ENCODE peak calls at places on chromosomes 6 and 20, in eight cellular contexts. E is upper lobe of left lung, R is testis, S is esophagus squamous epithelium, V is A549, K is transverse colon, M is spleen, G is IMR-90. A is an unnamed sample.

GRCh38 chr6:72260489-72260888 is 361.4 kb upstream of the KCNQ5 start:
- DNase-seq in E (no peak), R (no peak), S (no peak), V (no peak), K (no peak), M (no peak), G (peak; percentile 4), A (no peak)

GRCh38 chr6:31186052-31186734 is 15.7 kb upstream of the POU5F1 start:
- DNase-seq in E (peak; percentile 61), R (no peak), S (no peak), V (no peak), K (peak; percentile 81), M (peak; percentile 77), G (no peak), A (peak; percentile 31)

GRCh38 chr20:34663213-34663943 is 13.5 kb downstream of the PIGU start:
- DNase-seq in E (no peak), R (no peak), S (no peak), V (no peak), K (no peak), M (no peak), G (peak; percentile 10), A (no peak)

GRCh38 chr6:37569317-37569716 is 69.6 kb upstream of the CCDC167 start:
- DNase-seq in E (no peak), R (no peak), S (no peak), V (no peak), K (no peak), M (no peak), G (no peak), A (no peak)

GRCh38 chr6:12749531-12750379 is 33.2 kb downstream of the PHACTR1 start:
- DNase-seq in E (no peak), R (peak; percentile 14), S (no peak), V (no peak), K (no peak), M (no peak), G (no peak), A (no peak)

GRCh38 chr6:130518588-130518987 is 152.8 kb downstream of the TMEM200A start:
- DNase-seq in E (no peak), R (no peak), S (no peak), V (no peak), K (no peak), M (no peak), G (no peak), A (no peak)

GRCh38 chr6:148667395-148667794 is 79.4 kb upstream of the UST start:
- DNase-seq in E (no peak), R (no peak), S (no peak), V (no peak), K (no peak), M (no peak), G (no peak), A (no peak)

GRCh38 chr6:162090734-162091133 is 636.8 kb downstream of the PRKN start:
- DNase-seq in E (no peak), R (no peak), S (no peak), V (no peak), K (no peak), M (no peak), G (no peak), A (no peak)

GRCh38 chr6:23106951-23107350 is 537.6 kb downstream of the HDGFL1 start:
- DNase-seq in E (no peak), R (no peak), S (no peak), V (no peak), K (no peak), M (no peak), G (peak; percentile 92), A (no peak)

GRCh38 chr6:53180678-53181077 is 32.0 kb upstream of the GCM1 start:
- DNase-seq in E (no peak), R (no peak), S (no peak), V (no peak), K (no peak), M (no peak), G (no peak), A (no peak)

GRCh38 chr6:111534366-111534765 is 51.3 kb upstream of the REV3L start:
- DNase-seq in E (peak; percentile 65), R (peak; percentile 26), S (no peak), V (no peak), K (peak; percentile 83), M (no peak), G (peak; percentile 35), A (peak; percentile 79)

GRCh38 chr6:44923416-44923815 is 404.7 kb upstream of the RUNX2 start:
- DNase-seq in E (no peak), R (no peak), S (no peak), V (no peak), K (no peak), M (no peak), G (no peak), A (no peak)

GRCh38 chr6:85660181-85660611 is 17.5 kb upstream of the SYNCRIP start:
- DNase-seq in E (no peak), R (no peak), S (no peak), V (peak; percentile 40), K (no peak), M (no peak), G (peak; percentile 98), A (no peak)

GRCh38 chr6:35077713-35078105 is 63.4 kb downstream of the TCP11 start:
- DNase-seq in E (no peak), R (no peak), S (no peak), V (no peak), K (no peak), M (no peak), G (no peak), A (no peak)

GRCh38 chr6:1598433-1598832 is 11.3 kb upstream of the FOXC1 start:
- DNase-seq in E (no peak), R (no peak), S (no peak), V (no peak), K (no peak), M (peak; percentile 38), G (no peak), A (no peak)

GRCh38 chr6:411402-412145 is 20.0 kb downstream of the IRF4 start:
- DNase-seq in E (peak; percentile 65), R (no peak), S (no peak), V (no peak), K (no peak), M (no peak), G (no peak), A (peak; percentile 70)

GRCh38 chr6:3250278-3250677 is 8.5 kb upstream of the PSMG4 start:
- DNase-seq in E (no peak), R (no peak), S (no peak), V (no peak), K (no peak), M (no peak), G (peak; percentile 26), A (no peak)

GRCh38 chr6:130928993-130929678 is 101.9 kb downstream of the SMLR1 start:
- DNase-seq in E (no peak), R (no peak), S (no peak), V (no peak), K (no peak), M (no peak), G (peak; percentile 91), A (no peak)

GRCh38 chr6:70380771-70381435 is 32.4 kb upstream of the FAM135A start:
- DNase-seq in E (no peak), R (no peak), S (no peak), V (no peak), K (no peak), M (no peak), G (no peak), A (no peak)

GRCh38 chr6:151881231-151881630 is 73.7 kb downstream of the ESR1 start:
- DNase-seq in E (no peak), R (no peak), S (no peak), V (no peak), K (no peak), M (no peak), G (no peak), A (no peak)

GRCh38 chr6:116382587-116382986 is 11.8 kb downstream of the DSE start:
- DNase-seq in E (no peak), R (no peak), S (no peak), V (no peak), K (no peak), M (no peak), G (no peak), A (no peak)

GRCh38 chr20:36154696-36155628 is at the start of gene EPB41L1:
- DNase-seq in E (no peak), R (no peak), S (no peak), V (no peak), K (no peak), M (no peak), G (no peak), A (peak; percentile 31)

GRCh38 chr6:17086469-17086868 is 15.4 kb upstream of the STMND1 start:
- DNase-seq in E (peak; percentile 41), R (peak; percentile 74), S (no peak), V (peak; percentile 53), K (peak; percentile 40), M (no peak), G (peak; percentile 83), A (peak; percentile 36)

GRCh38 chr20:53763707-53764415 is 170.2 kb upstream of the ZNF217 start:
- DNase-seq in E (no peak), R (no peak), S (no peak), V (peak; percentile 57), K (peak; percentile 51), M (no peak), G (peak; percentile 58), A (no peak)

GRCh38 chr20:50799176-50799889 is 4.5 kb downstream of the BCAS4 start:
- DNase-seq in E (no peak), R (no peak), S (no peak), V (no peak), K (no peak), M (peak; percentile 72), G (no peak), A (peak; percentile 58)
- TF ChIP-seq POLR2A in E (no peak), R (no peak), S (no peak), V (no peak), K (no peak), M (no peak), G (no peak), A (peak; percentile 38)

DNA sequence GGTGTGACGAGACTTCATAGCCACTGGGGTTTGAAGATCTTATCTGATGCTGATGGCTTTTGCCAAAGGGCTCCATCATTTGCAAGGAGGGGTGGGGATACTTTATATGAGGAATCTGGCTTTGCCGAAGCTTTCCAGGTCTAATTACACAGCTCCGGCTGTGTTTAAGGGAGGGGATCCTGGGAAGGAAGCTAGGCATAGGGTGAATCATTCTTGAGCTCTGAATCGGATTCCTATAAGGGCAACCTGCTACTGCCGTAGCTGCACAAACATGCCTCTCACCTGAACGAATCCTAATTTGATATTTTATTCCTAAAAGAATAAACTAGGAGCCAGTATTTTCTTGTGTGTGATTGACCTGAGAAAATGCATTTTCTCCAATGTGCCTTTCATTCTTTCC is 249.5 kb downstream of the SOD2 start:
- DNase-seq in E (no peak), R (no peak), S (no peak), V (no peak), K (no peak), M (no peak), G (no peak), A (no peak)
- H3K9me3 ChIP-seq in E (no peaks in the 10 kb centered on the region), R (no peaks in the 10 kb centered on the region), S (no peaks in the 10 kb centered on the region), V (no peaks in the 10 kb centered on the region), K (no peaks in the 10 kb centered on the region), M (no peaks in the 10 kb centered on the region), G (no peaks in the 10 kb centered on the region), A (no peaks in the 10 kb centered on the region)

GRCh38 chr20:46512943-46513844 is at the start of gene ZNF334:
- DNase-seq in E (peak; percentile 65), R (peak; percentile 84), S (no peak), V (no peak), K (peak; percentile 28), M (peak; percentile 77), G (peak; percentile 8), A (peak; percentile 83)
- TF ChIP-seq POLR2A in E (peak; percentile 28), R (no peak), S (no peak), V (no peak), K (no peak), M (no peak), G (no peak), A (peak; percentile 57)

GRCh38 chr6:170182781-170183120 is 108.1 kb downstream of the DLL1 start:
- DNase-seq in E (no peak), R (no peak), S (no peak), V (no peak), K (no peak), M (no peak), G (no peak), A (no peak)
- H3K9me3 ChIP-seq in E (no peaks in the 10 kb centered on the region), R (no peaks in the 10 kb centered on the region), S (no peaks in the 10 kb centered on the region), V (peaks cover 4% of the 10 kb centered on the region), K (no peaks in the 10 kb centered on the region), M (no peaks in the 10 kb centered on the region), G (peaks cover 43% of the 10 kb centered on the region), A (no peaks in the 10 kb centered on the region)